ENCODE peak calls at places on chromosome 9, in four cellular contexts. U is HL-60, I is HepG2, X is SK-N-SH. A is an unnamed sample.

GRCh38 chr9:68780735-68781134 is 75.7 kb downstream of the PIP5K1B start:
- DNase-seq in U (no peak), I (peak; percentile 5), X (no peak), A (no peak)

GRCh38 chr9:35882265-35882848 is 12.2 kb upstream of the OR13J1 start:
- DNase-seq in U (peak; percentile 38), I (peak; percentile 62), X (peak; percentile 83), A (peak; percentile 20)

GRCh38 chr9:129490583-129491485 is 130.1 kb downstream of the C9orf50 start:
- DNase-seq in U (no peak), I (no peak), X (no peak), A (no peak)

GRCh38 chr9:89603629-89604462 is 966 bp upstream of the GADD45G start:
- DNase-seq in U (no peak), I (peak; percentile 47), X (peak; percentile 82), A (no peak)

GRCh38 chr9:90770339-90770738 is 31.3 kb upstream of the SYK start:
- DNase-seq in U (no peak), I (no peak), X (no peak), A (no peak)

GRCh38 chr9:33748633-33749304 is 46.6 kb upstream of the PRSS3 start:
- DNase-seq in U (peak; percentile 5), I (no peak), X (no peak), A (no peak)

GRCh38 chr9:33186457-33187168 is 19.5 kb upstream of the B4GALT1 start:
- DNase-seq in U (no peak), I (no peak), X (no peak), A (no peak)

GRCh38 chr9:92426501-92426900 is 2.2 kb upstream of the OMD start:
- DNase-seq in U (no peak), I (no peak), X (no peak), A (no peak)

GRCh38 chr9:137524597-137525317 is 25.4 kb downstream of the PNPLA7 start:
- DNase-seq in U (no peak), I (no peak), X (no peak), A (no peak)

GRCh38 chr9:129285382-129285781 is 107.3 kb upstream of the IER5L start:
- DNase-seq in U (no peak), I (no peak), X (no peak), A (no peak)

GRCh38 chr9:35333551-35333950 is 156.4 kb upstream of the RUSC2 start:
- DNase-seq in U (no peak), I (no peak), X (no peak), A (no peak)

GRCh38 chr9:127543973-127544533 is 68.0 kb upstream of the STXBP1 start:
- DNase-seq in U (no peak), I (no peak), X (no peak), A (no peak)

GRCh38 chr9:15357050-15357653 is 50.1 kb upstream of the TTC39B start:
- DNase-seq in U (no peak), I (peak; percentile 60), X (no peak), A (no peak)

GRCh38 chr9:86242012-86242411 is 17.4 kb downstream of the C9orf153 start:
- DNase-seq in U (no peak), I (no peak), X (no peak), A (no peak)

GRCh38 chr9:137423810-137424291 is 658 bp downstream of the NOXA1 start:
- DNase-seq in U (peak; percentile 49), I (no peak), X (no peak), A (no peak)

GRCh38 chr9:119003218-119003617 is 366.0 kb downstream of the BRINP1 start:
- DNase-seq in U (no peak), I (no peak), X (no peak), A (no peak)

GRCh38 chr9:31807574-31808256 is 576.7 kb upstream of the ACO1 start:
- DNase-seq in U (no peak), I (peak; percentile 43), X (no peak), A (no peak)

GRCh38 chr9:86598411-86599239 is 244.4 kb upstream of the TUT7 start:
- DNase-seq in U (no peak), I (no peak), X (no peak), A (no peak)

GRCh38 chr9:76371901-76372300 is 22.3 kb downstream of the RFK start:
- DNase-seq in U (no peak), I (no peak), X (no peak), A (no peak)

GRCh38 chr9:75111019-75111622 is 22.8 kb downstream of the OSTF1 start:
- DNase-seq in U (no peak), I (no peak), X (no peak), A (no peak)

GRCh38 chr9:120886490-120886967 is 9.5 kb upstream of the PHF19 start:
- DNase-seq in U (no peak), I (no peak), X (no peak), A (no peak)

GRCh38 chr9:137429974-137430722 is 7.0 kb downstream of the NOXA1 start:
- DNase-seq in U (no peak), I (no peak), X (peak; percentile 86), A (no peak)

GRCh38 chr9:77697238-77697984 is 49.3 kb upstream of the GNA14 start:
- DNase-seq in U (no peak), I (no peak), X (no peak), A (no peak)

GRCh38 chr9:83508072-83508471 is 30.1 kb downstream of the FRMD3 start:
- DNase-seq in U (peak; percentile 23), I (no peak), X (no peak), A (no peak)

GRCh38 chr9:83511051-83511450 is 27.1 kb downstream of the FRMD3 start:
- DNase-seq in U (peak; percentile 8), I (no peak), X (no peak), A (peak; percentile 34)

GRCh38 chr9:83505282-83505681 is 32.9 kb downstream of the FRMD3 start:
- DNase-seq in U (no peak), I (peak; percentile 20), X (no peak), A (no peak)

GRCh38 chr9:83512621-83513020 is 25.6 kb downstream of the FRMD3 start:
- DNase-seq in U (no peak), I (no peak), X (no peak), A (no peak)

GRCh38 chr9:83509372-83509771 is 28.8 kb downstream of the FRMD3 start:
- DNase-seq in U (no peak), I (no peak), X (no peak), A (no peak)
- TF ChIP-seq GABPA in U (no peak), I (no peak), X (no peak), A (no peak)

GRCh38 chr9:116809656-116810055 is 122.6 kb downstream of the TRIM32 start:
- DNase-seq in U (no peak), I (no peak), X (no peak), A (no peak)

GRCh38 chr9:116815828-116816227 is 128.7 kb downstream of the TRIM32 start:
- DNase-seq in U (no peak), I (no peak), X (no peak), A (no peak)

GRCh38 chr9:116812231-116813028 is 125.3 kb downstream of the TRIM32 start:
- DNase-seq in U (no peak), I (no peak), X (no peak), A (no peak)

GRCh38 chr9:116816484-116816883 is 129.4 kb downstream of the TRIM32 start:
- DNase-seq in U (no peak), I (no peak), X (no peak), A (no peak)

GRCh38 chr9:116813029-116813295 is 125.9 kb downstream of the TRIM32 start:
- DNase-seq in U (no peak), I (no peak), X (no peak), A (no peak)
- TF ChIP-seq GABPA in U (no peak), I (no peak), X (no peak), A (no peak)

DNA sequence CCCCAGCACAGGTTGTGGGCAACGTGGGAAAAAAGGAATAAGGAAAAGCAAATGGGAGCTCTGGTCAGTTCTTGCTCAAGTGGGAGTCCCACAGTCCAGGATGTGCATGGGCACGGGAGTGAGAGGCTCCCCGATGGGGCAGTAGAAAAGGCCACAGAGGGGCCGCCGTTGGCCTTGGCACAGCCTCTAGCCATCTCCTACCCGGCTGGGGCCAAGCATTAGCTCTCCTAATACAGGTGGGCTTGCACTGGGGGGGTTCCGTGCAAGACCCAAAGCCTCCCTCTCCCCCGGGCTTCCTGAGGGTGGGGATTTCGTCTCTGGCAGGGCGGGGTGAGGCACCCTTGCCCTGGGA is 212.2 kb upstream of the MVB12B start:
- DNase-seq in U (no peak), I (no peak), X (no peak), A (no peak)
- TF ChIP-seq GABPA in U (no peak), I (no peak), X (no peak), A (no peak)

GRCh38 chr9:21153688-21154608 is 12.3 kb upstream of the IFNW1 start:
- DNase-seq in U (peak; percentile 8), I (no peak), X (peak; percentile 28), A (no peak)
- TF ChIP-seq GABPA in U (no peak), I (no peak), X (no peak), A (no peak)

DNA sequence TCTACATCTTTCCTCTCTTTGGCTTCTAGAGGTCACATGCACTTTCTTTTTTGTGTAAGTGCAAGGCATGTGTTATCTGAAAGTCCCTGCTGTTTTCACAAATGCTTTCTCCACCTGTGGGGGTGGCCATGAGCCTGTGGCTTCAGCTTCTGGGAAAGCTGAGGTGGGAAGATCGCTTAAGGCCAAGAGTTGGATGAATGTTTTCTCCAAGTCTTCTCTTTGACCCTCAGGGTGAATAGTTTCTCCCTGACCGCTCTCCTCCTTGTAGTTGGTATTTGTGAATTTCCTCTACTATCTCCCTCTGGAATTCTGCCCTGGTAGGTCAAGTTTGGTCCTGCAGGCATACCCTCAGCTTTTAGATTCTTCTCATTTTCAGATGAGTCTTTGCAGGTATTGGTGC is 74.2 kb downstream of the UGCG start:
- DNase-seq in U (no peak), I (no peak), X (no peak), A (no peak)
- TF ChIP-seq GABPA in U (no peak), I (no peak), X (no peak), A (no peak)

GRCh38 chr9:135098400-135099105 is 11.1 kb downstream of the OLFM1 start:
- DNase-seq in U (no peak), I (no peak), X (no peak), A (no peak)

GRCh38 chr9:135093911-135094584 is 6.6 kb downstream of the OLFM1 start:
- DNase-seq in U (no peak), I (no peak), X (no peak), A (no peak)

GRCh38 chr9:135096408-135096885 is 9.0 kb downstream of the OLFM1 start:
- DNase-seq in U (no peak), I (no peak), X (peak; percentile 68), A (no peak)

GRCh38 chr9:135093111-135093510 is 5.6 kb downstream of the OLFM1 start:
- DNase-seq in U (no peak), I (no peak), X (no peak), A (no peak)

DNA sequence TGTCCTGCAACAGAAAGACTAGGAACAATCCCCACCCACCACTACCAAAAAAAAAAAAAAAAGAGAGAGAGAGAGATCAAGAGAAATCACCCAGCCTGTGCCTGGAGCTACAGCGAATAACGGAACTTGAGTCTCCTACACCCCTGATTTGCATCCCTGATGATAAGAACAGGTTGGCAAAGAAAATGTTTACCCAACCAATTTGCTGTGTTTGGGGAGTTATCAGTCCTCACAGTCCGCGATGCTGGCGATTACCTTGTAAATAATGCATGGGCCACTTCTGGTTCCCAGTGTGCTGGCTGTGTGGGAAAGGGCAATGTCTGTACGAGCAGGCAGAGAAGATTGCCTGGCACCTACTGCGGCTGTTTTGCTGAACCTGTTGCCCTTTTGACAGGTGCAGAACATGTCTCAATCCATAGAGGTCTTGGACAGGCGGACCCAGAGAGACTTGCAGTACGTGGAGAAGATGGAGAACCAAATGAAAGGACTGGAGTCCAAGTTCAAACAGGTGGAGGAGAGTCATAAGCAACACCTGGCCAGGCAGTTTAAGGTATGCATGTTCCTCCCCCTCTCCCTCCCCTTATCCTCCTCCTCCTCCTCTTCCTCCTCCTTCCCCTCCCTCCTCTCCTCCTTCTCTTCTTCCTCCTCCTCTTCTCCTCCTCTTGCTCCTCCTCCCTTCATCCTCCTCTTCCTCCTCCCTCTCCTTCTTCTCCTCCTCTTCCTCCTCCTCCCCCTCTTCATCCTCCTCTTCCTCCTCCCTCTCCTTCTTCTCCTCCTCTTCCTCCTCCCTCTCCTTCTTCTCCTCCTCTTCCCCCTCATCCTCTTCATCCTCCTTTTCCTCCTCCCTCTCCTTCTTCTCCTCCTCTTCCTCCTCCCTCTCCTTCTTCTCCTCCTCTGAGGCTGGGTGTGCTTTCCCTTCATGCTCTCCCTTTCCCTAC is 8.3 kb downstream of the OLFM1 start:
- DNase-seq in U (no peak), I (no peak), X (peak; percentile 54), A (no peak)
- TF ChIP-seq GABPA in U (no peak), I (no peak), X (no peak), A (no peak)